ENCODE peak calls at places on chromosomes 13 and 19, in four cellular contexts. B is T-helper 22 cell, E is right atrium auricular region, T is midbrain. X is an unnamed sample.

GRCh38 chr13:24997367-24997967 is 98.5 kb upstream of the PABPC3 start:
- DNase-seq in B (no peak), E (no peak), T (peak), X (peak)

GRCh38 chr19:29634731-29635130 is 28.6 kb downstream of the POP4 start:
- DNase-seq in B (no peak), E (no peak), T (no peak), X (no peak)

GRCh38 chr19:45098521-45099464 is 5.8 kb downstream of the PPP1R37 start:
- DNase-seq in B (no peak), E (peak), T (peak), X (peak)

GRCh38 chr19:43467730-43468129 is 2.3 kb upstream of the LYPD3 start:
- DNase-seq in B (no peak), E (no peak), T (no peak), X (no peak)

GRCh38 chr13:50898338-50898737 is 11.3 kb upstream of the RNASEH2B start:
- DNase-seq in B (no peak), E (no peak), T (no peak), X (no peak)

GRCh38 chr19:6677495-6677894 is 7.5 kb upstream of the TNFSF14 start:
- DNase-seq in B (no peak), E (no peak), T (no peak), X (no peak)

GRCh38 chr19:593505-593904 is 3.8 kb downstream of the HCN2 start:
- DNase-seq in B (no peak), E (no peak), T (no peak), X (no peak)

GRCh38 chr19:35207391-35207871 is 21.1 kb downstream of the FAM187B start:
- DNase-seq in B (peak), E (no peak), T (no peak), X (no peak)

GRCh38 chr19:18097993-18098890 is 664 bp downstream of the MAST3 start:
- DNase-seq in B (no peak), E (no peak), T (no peak), X (no peak)

GRCh38 chr13:65595881-65596280 is 1634.3 kb downstream of the PCDH9 start:
- DNase-seq in B (no peak), E (no peak), T (no peak), X (no peak)

GRCh38 chr19:48731452-48731851 is 9.0 kb downstream of the RASIP1 start:
- DNase-seq in B (no peak), E (no peak), T (no peak), X (no peak)

GRCh38 chr19:23440207-23440606 is 44.9 kb upstream of the ZNF91 start:
- DNase-seq in B (no peak), E (no peak), T (no peak), X (no peak)

GRCh38 chr13:32783067-32783466 is 196.8 kb downstream of the PDS5B start:
- DNase-seq in B (no peak), E (no peak), T (no peak), X (no peak)

GRCh38 chr19:54190942-54191670 is at the start of gene TSEN34:
- DNase-seq in B (peak), E (no peak), T (peak), X (peak)

GRCh38 chr13:99470027-99470426 is 31.2 kb upstream of the TM9SF2 start:
- DNase-seq in B (no peak), E (no peak), T (no peak), X (no peak)

GRCh38 chr13:19881641-19882040 is 18.2 kb upstream of the ZMYM5 start:
- DNase-seq in B (no peak), E (no peak), T (no peak), X (no peak)

GRCh38 chr19:42092350-42092749 is 16.4 kb downstream of the ZNF574 start:
- DNase-seq in B (no peak), E (no peak), T (no peak), X (no peak)

GRCh38 chr19:53365899-53366493 is 491 bp downstream of the ZNF525 start:
- DNase-seq in B (peak), E (no peak), T (no peak), X (no peak)

GRCh38 chr19:890831-891230 is 2.2 kb downstream of the MED16 start:
- DNase-seq in B (no peak), E (no peak), T (no peak), X (no peak)

GRCh38 chr13:113151745-113152707 is 6.4 kb upstream of the PROZ start:
- DNase-seq in B (no peak), E (peak), T (peak), X (no peak)

GRCh38 chr19:38514812-38515633 is 81.5 kb downstream of the RYR1 start:
- DNase-seq in B (peak), E (peak), T (peak), X (peak)

GRCh38 chr13:97905517-97905916 is 48.0 kb upstream of the IPO5 start:
- DNase-seq in B (no peak), E (no peak), T (no peak), X (no peak)

GRCh38 chr13:23180711-23181110 is at the start of gene SGCG:
- DNase-seq in B (no peak), E (no peak), T (no peak), X (no peak)

GRCh38 chr13:89407357-89407756 is 1736.2 kb downstream of the SLITRK5 start:
- DNase-seq in B (no peak), E (no peak), T (no peak), X (no peak)

GRCh38 chr19:1445932-1446712 is 3.8 kb upstream of the APC2 start:
- DNase-seq in B (no peak), E (no peak), T (peak), X (peak)

GRCh38 chr19:9046694-9047093 is 36.5 kb upstream of the MUC16 start:
- DNase-seq in B (no peak), E (no peak), T (no peak), X (no peak)

GRCh38 chr13:75870397-75870801 is 234.3 kb downstream of the LMO7 start:
- DNase-seq in B (no peak), E (no peak), T (peak), X (peak)

GRCh38 chr13:114106526-114106925 is 25.9 kb downstream of the RASA3 start:
- DNase-seq in B (no peak), E (no peak), T (no peak), X (no peak)

GRCh38 chr19:1862424-1863307 is 713 bp downstream of the KLF16 start:
- DNase-seq in B (peak), E (no peak), T (no peak), X (no peak)

GRCh38 chr19:32642771-32643170 is 32.2 kb downstream of the ANKRD27 start:
- DNase-seq in B (peak), E (no peak), T (no peak), X (no peak)

GRCh38 chr19:18513868-18514267 is 8.0 kb downstream of the ELL start:
- DNase-seq in B (no peak), E (no peak), T (no peak), X (peak)

GRCh38 chr13:113537909-113538688 is 46.5 kb upstream of the TFDP1 start:
- DNase-seq in B (no peak), E (no peak), T (no peak), X (no peak)

GRCh38 chr19:2922987-2923386 is 21.8 kb downstream of the ZNF77 start:
- DNase-seq in B (no peak), E (no peak), T (no peak), X (no peak)

X was measured in G401.